ENCODE peak calls at places on chromosomes 4 and X, in six cellular contexts. One of them, this sample, is unnamed.
A peak's percentile ranks its signal among the peaks of the same experiment; 100 is the strongest.

GRCh38 chr4:42293967-42294822 is 103.1 kb upstream of the SHISA3 start:
- DNase-seq in GM12878: no peak
- DNase-seq in K562: no peak
- DNase-seq in HepG2: no peak
- DNase-seq in HCT116: no peak
- DNase-seq in H1: no peak
- DNase-seq in this sample: no peak

GRCh38 chrX:18574591-18574990 is 97.3 kb downstream of the RS1 start:
- DNase-seq in HCT116: no peak
- DNase-seq in GM12878: no peak
- DNase-seq in H1: no peak
- DNase-seq in HepG2: no peak
- DNase-seq in K562: no peak
- DNase-seq in this sample: peak; percentile 68

GRCh38 chr4:110183643-110184042 is 14.8 kb downstream of the ELOVL6 start:
- DNase-seq in GM12878: no peak
- DNase-seq in HepG2: no peak
- DNase-seq in K562: no peak
- DNase-seq in H1: no peak
- DNase-seq in HCT116: no peak
- DNase-seq in this sample: no peak

GRCh38 chrX:133570549-133570948 is 155.3 kb upstream of the GPC4 start:
- DNase-seq in GM12878: no peak
- DNase-seq in K562: no peak
- DNase-seq in HCT116: no peak
- DNase-seq in H1: no peak
- DNase-seq in HepG2: no peak
- DNase-seq in this sample: no peak

GRCh38 chr4:77821775-77822174 is 2.6 kb upstream of the CNOT6L start:
- DNase-seq in HCT116: no peak
- DNase-seq in K562: no peak
- DNase-seq in HepG2: no peak
- DNase-seq in H1: no peak
- DNase-seq in GM12878: no peak
- DNase-seq in this sample: peak; percentile 47

GRCh38 chr4:185965456-185966384 is 103.2 kb upstream of the TLR3 start:
- DNase-seq in H1: no peak
- DNase-seq in HepG2: no peak
- DNase-seq in GM12878: peak; percentile 3
- DNase-seq in K562: no peak
- DNase-seq in HCT116: no peak
- DNase-seq in this sample: peak; percentile 42

GRCh38 chrX:80246273-80246672 is 174.0 kb upstream of the TENT5D start:
- DNase-seq in HCT116: no peak
- DNase-seq in GM12878: no peak
- DNase-seq in HepG2: no peak
- DNase-seq in K562: no peak
- DNase-seq in H1: no peak
- DNase-seq in this sample: no peak

GRCh38 chr4:143335979-143336827 is 473 bp upstream of the GAB1 start:
- DNase-seq in HepG2: peak; percentile 71
- DNase-seq in H1: peak; percentile 88
- DNase-seq in HCT116: no peak
- DNase-seq in K562: peak; percentile 75
- DNase-seq in GM12878: no peak
- DNase-seq in this sample: peak; percentile 93

GRCh38 chr4:177596991-177597390 is 154.8 kb upstream of the AGA start:
- DNase-seq in HepG2: no peak
- DNase-seq in K562: no peak
- DNase-seq in HCT116: no peak
- DNase-seq in H1: no peak
- DNase-seq in GM12878: no peak
- DNase-seq in this sample: no peak

GRCh38 chr4:177595413-177595812 is 153.2 kb upstream of the AGA start:
- DNase-seq in H1: no peak
- DNase-seq in HepG2: no peak
- DNase-seq in K562: no peak
- DNase-seq in HCT116: no peak
- DNase-seq in GM12878: no peak
- DNase-seq in this sample: no peak

DNA sequence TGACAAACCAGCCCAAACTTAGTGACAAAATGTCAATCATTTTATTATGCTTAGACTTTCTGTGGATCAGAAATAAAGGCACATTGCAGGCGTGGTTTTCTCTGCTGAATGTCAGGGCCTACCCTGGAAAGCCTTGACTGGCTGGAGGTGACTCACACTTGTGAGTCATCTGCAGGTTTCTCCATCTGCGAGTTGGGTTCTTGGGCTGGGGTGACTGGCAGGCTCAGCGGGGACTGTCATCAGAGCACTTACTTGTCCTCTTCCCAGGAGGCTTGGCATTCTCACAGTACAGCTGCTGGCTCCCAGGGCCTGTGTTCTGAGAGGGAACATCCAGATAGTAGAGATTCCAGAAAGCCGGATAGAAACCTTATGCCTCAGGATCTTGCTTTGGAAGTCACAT is 153.8 kb upstream of the AGA start:
- DNase-seq in K562: peak; percentile 4
- DNase-seq in HCT116: peak; percentile 76
- DNase-seq in HepG2: peak; percentile 2
- DNase-seq in GM12878: no peak
- DNase-seq in H1: no peak
- DNase-seq in this sample: no peak
- TF ChIP-seq POLR2A in K562: no peak
- TF ChIP-seq POLR2A in HCT116: no peak
- TF ChIP-seq POLR2A in HepG2: no peak
- TF ChIP-seq POLR2A in GM12878: no peak
- TF ChIP-seq POLR2A in H1: no peak
- TF ChIP-seq POLR2A in this sample: no peak

GRCh38 chr4:12211636-12212035 is 782.9 kb upstream of the HS3ST1 start:
- DNase-seq in GM12878: no peak
- DNase-seq in K562: no peak
- DNase-seq in HepG2: no peak
- DNase-seq in H1: no peak
- DNase-seq in HCT116: no peak
- DNase-seq in this sample: no peak
- TF ChIP-seq EZH2 in GM12878: no peak
- TF ChIP-seq EZH2 in K562: no peak
- TF ChIP-seq EZH2 in HepG2: no peak
- TF ChIP-seq EZH2 in H1: no peak
- TF ChIP-seq EZH2 in HCT116: no peak
- TF ChIP-seq EZH2 in this sample: no peak

GRCh38 chr4:136927172-136927571 is 605.1 kb downstream of the PCDH18 start:
- DNase-seq in GM12878: no peak
- DNase-seq in K562: no peak
- DNase-seq in HepG2: no peak
- DNase-seq in H1: no peak
- DNase-seq in HCT116: peak; percentile 37
- DNase-seq in this sample: no peak
- TF ChIP-seq POLR2A in GM12878: no peak
- TF ChIP-seq POLR2A in K562: no peak
- TF ChIP-seq POLR2A in HepG2: no peak
- TF ChIP-seq POLR2A in H1: no peak
- TF ChIP-seq POLR2A in HCT116: no peak
- TF ChIP-seq POLR2A in this sample: no peak

DNA sequence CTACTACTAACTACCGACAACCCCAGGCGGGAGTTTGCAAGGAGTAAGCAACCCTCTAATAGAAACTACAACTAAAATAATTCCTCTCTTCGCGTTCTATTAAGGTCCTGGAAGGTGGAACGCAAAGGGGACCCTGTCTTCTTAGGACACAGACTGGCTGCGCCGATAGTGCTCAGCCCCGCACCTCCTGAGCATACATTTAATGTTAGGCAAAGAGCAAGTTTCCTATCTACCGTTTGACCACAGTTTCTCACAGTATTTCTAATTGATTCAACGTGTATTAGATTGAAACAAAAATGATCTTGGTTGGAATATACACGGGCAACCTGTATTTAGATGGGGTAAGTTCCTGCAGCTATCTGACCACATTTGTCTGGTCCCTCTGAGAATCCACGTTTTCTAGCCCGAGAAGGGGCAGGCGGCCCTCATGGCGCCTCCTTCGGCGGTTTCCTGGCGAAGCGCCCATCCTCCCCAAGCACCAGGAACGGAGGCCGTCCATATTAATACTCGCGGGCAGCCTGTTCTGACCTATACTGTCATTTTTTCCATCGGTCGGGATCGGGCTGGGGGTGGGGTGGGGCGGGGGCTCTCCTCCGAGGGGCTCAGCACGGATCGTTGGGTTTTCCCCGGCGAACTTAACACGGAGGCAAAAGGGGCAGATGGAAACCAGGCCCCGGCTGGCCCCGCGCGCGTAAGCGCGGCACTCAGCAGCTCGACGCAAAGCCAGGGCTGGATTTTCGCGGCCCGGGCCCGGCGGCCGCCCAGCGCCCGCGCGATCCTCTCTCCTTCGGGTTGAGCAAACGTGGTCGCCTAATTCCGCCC is 77.0 kb upstream of the BCOR start:
- DNase-seq in GM12878: no peak
- DNase-seq in K562: no peak
- DNase-seq in HepG2: peak; percentile 22
- DNase-seq in H1: peak; percentile 57
- DNase-seq in HCT116: no peak
- DNase-seq in this sample: peak; percentile 51
- TF ChIP-seq EZH2 in GM12878: no peak
- TF ChIP-seq EZH2 in K562: no peak
- TF ChIP-seq EZH2 in HepG2: no peak
- TF ChIP-seq EZH2 in H1: no peak
- TF ChIP-seq EZH2 in HCT116: no peak
- TF ChIP-seq EZH2 in this sample: no peak

DNA sequence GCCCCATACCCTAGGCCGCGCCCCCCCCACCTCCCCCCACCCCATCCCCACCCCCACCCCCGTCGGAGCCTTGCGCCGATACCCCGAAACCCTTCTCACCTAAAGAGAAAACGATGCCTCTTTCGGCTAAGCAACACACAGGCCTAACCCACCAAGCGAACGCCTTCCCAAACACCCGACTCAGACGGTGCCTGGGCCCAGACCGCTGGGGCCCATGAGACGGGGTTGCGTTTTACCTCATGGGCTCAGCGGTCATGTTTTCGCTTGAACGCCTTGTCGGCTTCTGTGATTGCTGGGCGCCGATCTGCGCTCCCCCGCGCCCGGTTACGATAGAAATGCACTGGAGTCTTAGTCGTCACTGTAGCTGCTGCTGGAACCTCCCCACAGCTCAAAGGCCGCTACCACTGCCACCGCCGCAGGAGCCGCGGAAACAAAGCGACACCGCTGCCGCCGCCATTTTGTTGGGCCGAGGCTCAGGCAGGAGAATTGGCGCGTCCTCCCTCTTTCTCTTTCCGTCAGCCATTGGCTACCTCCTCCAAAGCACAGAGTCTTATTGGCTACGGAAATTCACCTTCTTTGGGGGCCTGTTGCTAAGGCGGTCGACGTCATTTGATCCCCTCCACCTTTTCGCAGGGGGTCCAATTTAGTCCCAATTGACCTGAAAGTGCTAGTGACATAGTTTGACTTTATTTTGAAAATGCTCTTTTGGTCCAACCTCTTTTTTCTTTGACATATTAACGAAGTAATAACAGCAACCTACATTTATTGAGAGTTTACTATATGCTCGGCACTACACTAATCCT is at the start of gene ATRX:
- DNase-seq in HCT116: peak; percentile 57
- DNase-seq in K562: peak; percentile 75
- DNase-seq in HepG2: peak; percentile 82
- DNase-seq in H1: peak; percentile 61
- DNase-seq in GM12878: peak; percentile 50
- DNase-seq in this sample: peak; percentile 80
- TF ChIP-seq POLR2A in HCT116: peak; percentile 69
- TF ChIP-seq POLR2A in K562: peak; percentile 84
- TF ChIP-seq POLR2A in HepG2: peak; percentile 80
- TF ChIP-seq POLR2A in H1: peak; percentile 95
- TF ChIP-seq POLR2A in GM12878: peak; percentile 94
- TF ChIP-seq POLR2A in this sample: peak; percentile 76

DNA sequence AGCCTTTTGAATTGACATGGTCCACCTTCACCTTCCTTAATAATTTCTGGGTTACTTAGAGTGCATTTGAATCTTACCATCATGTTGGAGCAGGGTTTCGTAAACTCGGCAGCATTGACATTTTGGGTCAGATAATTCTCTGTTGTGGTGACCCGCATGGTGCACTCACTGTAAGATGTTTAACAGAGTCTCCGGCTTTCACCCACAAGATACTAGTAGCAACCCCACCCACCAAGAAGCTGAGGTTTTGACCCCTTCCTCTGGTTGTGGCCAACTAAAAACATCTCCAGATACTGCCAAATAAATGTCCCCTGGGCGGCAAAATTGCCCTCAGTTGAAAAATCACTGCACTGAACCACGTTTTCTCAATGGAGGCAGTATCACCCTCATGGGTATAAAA is 62.7 kb downstream of the CHST7 start:
- DNase-seq in HepG2: no peak
- DNase-seq in K562: no peak
- DNase-seq in HCT116: no peak
- DNase-seq in H1: no peak
- DNase-seq in GM12878: no peak
- DNase-seq in this sample: no peak
- TF ChIP-seq EZH2 in HepG2: no peak
- TF ChIP-seq EZH2 in K562: no peak
- TF ChIP-seq EZH2 in HCT116: no peak
- TF ChIP-seq EZH2 in H1: no peak
- TF ChIP-seq EZH2 in GM12878: no peak
- TF ChIP-seq EZH2 in this sample: no peak